ENCODE peak calls at places on chromosomes 5 and 9, in six cellular contexts. B is amygdala, V is mucosa of descending colon, T is stomach, X is transverse colon, D is T-helper 9 cell. N is an unnamed sample.

GRCh38 chr5:130974284-130974683 is 190.8 kb downstream of the HINT1 start:
- DNase-seq in D (no peak), B (no peak), X (no peak), T (no peak), V (no peak), N (no peak)

GRCh38 chr5:178429541-178430186 is 160.5 kb downstream of the COL23A1 start:
- DNase-seq in T (peak; percentile 58), B (no peak), D (no peak), V (no peak), X (no peak), N (no peak)

GRCh38 chr9:29349050-29349449 is 1775.8 kb upstream of the C9orf72 start:
- DNase-seq in X (no peak), T (no peak), D (no peak), B (no peak), V (no peak), N (no peak)

GRCh38 chr9:15578719-15579118 is 25.9 kb downstream of the CCDC171 start:
- DNase-seq in T (no peak), V (no peak), B (no peak), X (no peak), D (no peak), N (no peak)

GRCh38 chr5:68333649-68334549 is 118.3 kb downstream of the PIK3R1 start:
- DNase-seq in X (no peak), D (no peak), V (no peak), B (no peak), T (no peak), N (no peak)

GRCh38 chr5:74316064-74316586 is 324.4 kb downstream of the ENC1 start:
- DNase-seq in V (no peak), X (no peak), T (no peak), B (no peak), D (no peak), N (no peak)

GRCh38 chr9:18795947-18796705 is 236.9 kb downstream of the SAXO1 start:
- DNase-seq in D (no peak), T (no peak), B (no peak), X (no peak), V (no peak), N (no peak)

GRCh38 chr5:140358738-140359310 is 1.2 kb upstream of the SLC4A9 start:
- DNase-seq in B (no peak), T (no peak), D (no peak), X (no peak), V (no peak), N (peak; percentile 51)

GRCh38 chr5:76953551-76954382 is 922 bp downstream of the CRHBP start:
- DNase-seq in D (no peak), V (no peak), X (no peak), T (no peak), B (no peak), N (no peak)

GRCh38 chr5:132295505-132296411 is 1.6 kb downstream of the SLC22A4 start:
- DNase-seq in V (no peak), X (no peak), T (no peak), B (no peak), D (no peak), N (no peak)

GRCh38 chr9:122350577-122351355 is 20.1 kb upstream of the PTGS1 start:
- DNase-seq in D (peak; percentile 72), B (peak; percentile 28), T (peak; percentile 84), X (peak; percentile 85), V (peak; percentile 91), N (peak; percentile 84)

GRCh38 chr5:87277279-87277835 is 9.7 kb downstream of the RASA1 start:
- DNase-seq in X (no peak), V (no peak), D (no peak), T (no peak), B (no peak), N (no peak)

GRCh38 chr5:148976569-148977321 is 86.1 kb downstream of the SH3TC2 start:
- DNase-seq in T (no peak), D (no peak), V (no peak), X (no peak), B (no peak), N (no peak)

GRCh38 chr5:114565871-114566270 is 204.0 kb downstream of the KCNN2 start:
- DNase-seq in B (no peak), D (no peak), X (no peak), V (no peak), T (no peak), N (no peak)

GRCh38 chr9:16046713-16047112 is 493.9 kb downstream of the CCDC171 start:
- DNase-seq in X (no peak), T (no peak), V (no peak), D (no peak), B (no peak), N (no peak)

GRCh38 chr9:69619233-69619632 is 52.9 kb downstream of the APBA1 start:
- DNase-seq in B (no peak), V (no peak), D (no peak), X (no peak), T (no peak), N (no peak)

GRCh38 chr9:4386819-4387218 is 87.0 kb upstream of the GLIS3 start:
- DNase-seq in V (no peak), B (no peak), D (no peak), X (no peak), T (no peak), N (no peak)

GRCh38 chr9:93450817-93451761 is at the start of gene FAM120A:
- DNase-seq in T (peak; percentile 81), X (peak; percentile 79), D (peak; percentile 66), B (no peak), V (peak; percentile 88), N (peak; percentile 60)

GRCh38 chr9:111965566-111966019 is 69.0 kb downstream of the UGCG start:
- DNase-seq in T (no peak), V (no peak), X (no peak), D (no peak), B (no peak), N (no peak)

GRCh38 chr9:84276741-84277140 is 63.8 kb downstream of the SLC28A3 start:
- DNase-seq in B (no peak), V (no peak), T (no peak), D (no peak), X (no peak), N (no peak)

N was measured in HuH-7.5.